ENCODE peak calls at places on chromosomes 5 and 9, in eight cellular contexts. O is CD8-positive, alpha-beta T cell; W is cardiac muscle cell; P is tibial nerve; K is tibial artery; I is H9; J is IMR-90; X is endothelial cell of umbilical vein. L is an unnamed sample. For H3K4me1, the result is how much of the 10 kb centered on the place peaks cover.

GRCh38 chr5:1516615-1517601 is 6.9 kb downstream of the LPCAT1 start:
- DNase-seq in J (peak), W (no peak), P (no peak), O (peak), K (peak), I (peak), X (no peak), L (peak)

GRCh38 chr9:98912450-98912849 is 31.3 kb upstream of the COL15A1 start:
- DNase-seq in J (no peak), X (no peak), K (no peak), W (no peak), P (no peak), O (no peak), I (peak), L (no peak)

GRCh38 chr5:159409801-159410200 is 79.5 kb upstream of the IL12B start:
- DNase-seq in W (no peak), X (no peak), K (no peak), P (no peak), I (no peak), O (no peak), J (no peak), L (no peak)

GRCh38 chr9:21001581-21001980 is 29.9 kb downstream of the HACD4 start:
- DNase-seq in O (no peak), I (no peak), K (no peak), P (no peak), X (no peak), J (no peak), W (no peak), L (no peak)

GRCh38 chr9:79165006-79165405 is 406.8 kb upstream of the TLE4 start:
- DNase-seq in P (no peak), O (no peak), I (no peak), J (peak), W (no peak), X (no peak), K (no peak), L (no peak)

GRCh38 chr9:86126998-86127972 is 27.9 kb upstream of the GOLM1 start:
- DNase-seq in X (no peak), I (peak), P (peak), W (peak), K (peak), O (no peak), J (peak), L (peak)

GRCh38 chr5:14144586-14145355 is 1.6 kb downstream of the TRIO start:
- DNase-seq in J (peak), P (peak), O (peak), X (peak), W (peak), I (peak), K (peak), L (peak)

GRCh38 chr5:177232358-177232757 is 71.2 kb downstream of the RAB24 start:
- DNase-seq in I (no peak), O (no peak), J (no peak), W (no peak), K (no peak), X (no peak), P (no peak), L (no peak)

GRCh38 chr5:31096238-31096865 is 97.1 kb upstream of the CDH6 start:
- DNase-seq in X (no peak), K (no peak), I (no peak), P (no peak), J (peak), O (no peak), W (no peak), L (no peak)

GRCh38 chr5:122972877-122973276 is 63.6 kb downstream of the PPIC start:
- DNase-seq in W (no peak), X (no peak), J (peak), K (no peak), I (no peak), P (no peak), O (no peak), L (no peak)

GRCh38 chr5:133565993-133566392 is 46.3 kb downstream of the FSTL4 start:
- DNase-seq in O (no peak), J (peak), W (peak), X (peak), I (no peak), P (peak), K (no peak), L (peak)

GRCh38 chr9:114385412-114386181 is 2.2 kb downstream of the AKNA start:
- DNase-seq in K (peak), W (no peak), J (peak), P (peak), O (peak), X (peak), I (peak), L (peak)

GRCh38 chr5:79011219-79011836 is 26.2 kb upstream of the ARSB start:
- DNase-seq in X (no peak), W (no peak), P (no peak), I (no peak), K (no peak), J (peak), O (no peak), L (no peak)
- TF ChIP-seq CTCF in X (no peak), W (peak), P (no peak), I (no peak), K (no peak), J (peak), O (no peak), L (no peak)

GRCh38 chr5:10607666-10608442 is 44.0 kb downstream of the ANKRD33B start:
- DNase-seq in J (peak), I (no peak), W (peak), X (peak), K (peak), O (no peak), P (peak), L (peak)

GRCh38 chr5:10615693-10616092 is 51.8 kb downstream of the ANKRD33B start:
- DNase-seq in X (no peak), O (no peak), J (no peak), W (no peak), I (no peak), K (no peak), P (no peak), L (no peak)

GRCh38 chr5:10611290-10611689 is 47.4 kb downstream of the ANKRD33B start:
- DNase-seq in K (no peak), P (no peak), I (no peak), O (no peak), J (peak), X (no peak), W (no peak), L (no peak)

GRCh38 chr5:10610058-10610457 is 46.2 kb downstream of the ANKRD33B start:
- DNase-seq in X (no peak), K (no peak), P (no peak), I (no peak), W (no peak), J (no peak), O (no peak), L (no peak)

GRCh38 chr5:10612251-10612650 is 48.4 kb downstream of the ANKRD33B start:
- DNase-seq in K (no peak), W (no peak), I (no peak), X (no peak), J (no peak), O (no peak), P (no peak), L (no peak)
- H3K4me1 ChIP-seq in K (under half), W (under half), I (under half), X (under half), J (under half), O (under half), P (under half), L (under half)

GRCh38 chr5:141349917-141350619 is at the start of gene PCDHGB1:
- DNase-seq in O (no peak), X (no peak), K (no peak), I (peak), P (no peak), J (peak), W (peak), L (peak)
- TF ChIP-seq CTCF in O (no peak), X (peak), K (peak), I (peak), P (no peak), J (peak), W (peak), L (no peak)

DNA sequence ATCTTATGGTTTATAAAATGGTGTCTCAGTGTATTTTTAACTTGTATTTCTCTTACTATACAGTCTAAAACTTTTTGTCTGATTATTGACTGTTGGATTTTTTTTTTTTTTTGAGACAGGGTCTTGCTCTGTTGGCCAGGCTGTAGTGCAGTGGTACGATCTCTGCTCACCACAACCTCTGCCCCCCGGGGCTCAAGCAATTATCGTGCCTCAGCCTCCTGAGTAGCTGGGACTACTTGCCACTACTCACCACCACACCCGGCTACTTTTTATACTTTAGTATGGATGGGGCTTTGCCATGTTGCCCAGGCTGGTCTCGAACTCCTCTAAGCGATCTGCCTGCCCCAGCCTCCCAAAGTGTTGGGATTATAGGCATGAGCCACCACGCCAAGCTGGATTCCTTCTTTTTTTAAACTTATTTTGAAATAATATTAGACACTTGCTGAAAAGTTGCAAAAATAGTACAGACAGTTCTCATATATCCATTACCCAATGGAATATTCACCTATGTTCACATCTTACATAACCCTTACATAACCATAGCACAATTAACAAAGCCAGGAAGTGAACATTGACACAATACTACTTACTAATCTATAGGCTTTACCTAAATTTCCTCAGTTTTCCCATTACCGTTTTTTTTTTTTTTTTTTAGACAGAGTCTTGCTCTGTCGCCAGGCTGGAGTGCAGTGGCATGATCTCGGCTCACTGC is 47.2 kb downstream of the STOM start:
- DNase-seq in P (no peak), W (no peak), O (no peak), X (no peak), K (no peak), J (no peak), I (no peak), L (no peak)
- H3K4me1 ChIP-seq in P (under half), W (under half), O (under half), X (under half), K (half or more), J (under half), I (under half), L (half or more)

GRCh38 chr5:132001647-132002561 is 9.6 kb downstream of the ACSL6 start:
- DNase-seq in I (peak), O (no peak), W (peak), P (no peak), K (no peak), X (no peak), J (peak), L (no peak)
- TF ChIP-seq CTCF in I (no peak), O (no peak), W (no peak), P (no peak), K (no peak), X (no peak), J (no peak), L (no peak)